ENCODE peak calls at places on chromosomes 3 and 15, in seven cellular contexts. W is effector memory CD4-positive, alpha-beta T cell; E is colonic mucosa; K is cardiac muscle cell; Y is GM23248; Z is lower lobe of right lung; P is astrocyte. L is an unnamed sample.

GRCh38 chr3:17339233-17339632 is 403.2 kb downstream of the TBC1D5 start:
- DNase-seq in W (no peak), E (no peak), K (no peak), Y (no peak), Z (no peak), P (no peak), L (no peak)

GRCh38 chr15:66253643-66254363 is at the start of gene MEGF11:
- DNase-seq in W (no peak), E (peak; percentile 24), K (peak; percentile 53), Y (peak; percentile 44), Z (no peak), P (peak; percentile 38), L (no peak)

GRCh38 chr3:108552267-108553159 is 36.7 kb downstream of the CIP2A start:
- DNase-seq in W (no peak), E (no peak), K (peak; percentile 74), Y (peak; percentile 65), Z (no peak), P (peak; percentile 23), L (peak; percentile 13)

GRCh38 chr15:79193157-79193948 is 89.2 kb upstream of the ANKRD34C start:
- DNase-seq in W (no peak), E (no peak), K (no peak), Y (no peak), Z (no peak), P (no peak), L (no peak)

GRCh38 chr15:49238342-49238741 is 68.3 kb downstream of the GALK2 start:
- DNase-seq in W (no peak), E (no peak), K (peak; percentile 92), Y (peak; percentile 78), Z (no peak), P (peak; percentile 85), L (no peak)

GRCh38 chr15:35479423-35479822 is 66.5 kb downstream of the DPH6 start:
- DNase-seq in W (no peak), E (no peak), K (no peak), Y (no peak), Z (no peak), P (no peak), L (no peak)

GRCh38 chr15:100714034-100714748 is 111.8 kb downstream of the ASB7 start:
- DNase-seq in W (no peak), E (no peak), K (no peak), Y (no peak), Z (no peak), P (no peak), L (no peak)

GRCh38 chr15:43517354-43518072 is at the start of gene MAP1A:
- DNase-seq in W (no peak), E (peak; percentile 36), K (peak; percentile 71), Y (peak; percentile 85), Z (no peak), P (peak; percentile 53), L (no peak)

GRCh38 chr3:45034612-45035252 is 8.6 kb downstream of the CLEC3B start:
- DNase-seq in W (no peak), E (peak; percentile 62), K (no peak), Y (no peak), Z (peak; percentile 88), P (no peak), L (no peak)

GRCh38 chr3:105997800-105998526 is 129.2 kb upstream of the CBLB start:
- DNase-seq in W (no peak), E (no peak), K (peak; percentile 97), Y (peak; percentile 96), Z (peak; percentile 50), P (peak; percentile 98), L (no peak)

GRCh38 chr3:15300318-15301078 is 31.9 kb downstream of the SH3BP5 start:
- DNase-seq in W (no peak), E (no peak), K (peak; percentile 60), Y (peak; percentile 93), Z (no peak), P (peak; percentile 81), L (no peak)

GRCh38 chr15:60708684-60709083 is 229.7 kb upstream of the ICE2 start:
- DNase-seq in W (no peak), E (no peak), K (peak; percentile 41), Y (peak; percentile 17), Z (no peak), P (peak; percentile 91), L (no peak)

GRCh38 chr3:146035366-146035765 is 125.6 kb downstream of the PLOD2 start:
- DNase-seq in W (no peak), E (no peak), K (peak; percentile 59), Y (peak; percentile 59), Z (no peak), P (no peak), L (no peak)

GRCh38 chr3:24829632-24830229 is 335.1 kb upstream of the THRB start:
- DNase-seq in W (no peak), E (peak; percentile 46), K (peak; percentile 4), Y (peak; percentile 12), Z (peak; percentile 50), P (no peak), L (no peak)

GRCh38 chr15:41116872-41117242 is 777 bp upstream of the INO80 start:
- DNase-seq in W (no peak), E (no peak), K (no peak), Y (no peak), Z (no peak), P (no peak), L (no peak)

GRCh38 chr3:192830279-192831110 is 87.2 kb downstream of the MB21D2 start:
- DNase-seq in W (no peak), E (no peak), K (no peak), Y (no peak), Z (no peak), P (peak; percentile 49), L (no peak)

GRCh38 chr3:57007513-57008415 is 52.7 kb upstream of the SPATA12 start:
- DNase-seq in W (no peak), E (peak; percentile 46), K (peak; percentile 92), Y (peak; percentile 94), Z (peak; percentile 45), P (peak; percentile 88), L (no peak)

GRCh38 chr15:64503640-64504039 is 43.3 kb downstream of the ZNF609 start:
- DNase-seq in W (no peak), E (no peak), K (no peak), Y (no peak), Z (no peak), P (no peak), L (peak; percentile 50)

GRCh38 chr15:100775581-100776185 is 103.9 kb upstream of the ALDH1A3 start:
- DNase-seq in W (no peak), E (peak; percentile 5), K (no peak), Y (no peak), Z (no peak), P (no peak), L (no peak)

GRCh38 chr3:109900774-109901173 is 563.4 kb upstream of the DPPA4 start:
- DNase-seq in W (no peak), E (peak; percentile 40), K (no peak), Y (no peak), Z (no peak), P (no peak), L (no peak)

GRCh38 chr15:71784719-71785118 is 25.6 kb upstream of the NR2E3 start:
- DNase-seq in W (no peak), E (no peak), K (no peak), Y (no peak), Z (no peak), P (no peak), L (no peak)

GRCh38 chr3:1892459-1892858 is 206.2 kb upstream of the CNTN4 start:
- DNase-seq in W (no peak), E (no peak), K (no peak), Y (no peak), Z (no peak), P (no peak), L (no peak)
- H3K9me3 ChIP-seq in W (no peaks in the 10 kb centered on the region), E (no peaks in the 10 kb centered on the region), K (no peaks in the 10 kb centered on the region), Y (no peaks in the 10 kb centered on the region), Z (peaks cover 20% of the 10 kb centered on the region), P (peaks cover 5% of the 10 kb centered on the region), L (no peaks in the 10 kb centered on the region)

GRCh38 chr3:150411106-150411460 is 3.0 kb downstream of the TSC22D2 start:
- DNase-seq in W (no peak), E (no peak), K (no peak), Y (no peak), Z (no peak), P (no peak), L (no peak)

GRCh38 chr3:150414273-150414672 is 6.2 kb downstream of the TSC22D2 start:
- DNase-seq in W (no peak), E (peak; percentile 24), K (peak; percentile 60), Y (peak; percentile 83), Z (no peak), P (peak; percentile 66), L (no peak)

GRCh38 chr3:150412599-150413069 is 4.5 kb downstream of the TSC22D2 start:
- DNase-seq in W (no peak), E (no peak), K (peak; percentile 81), Y (peak; percentile 90), Z (no peak), P (peak; percentile 84), L (no peak)

GRCh38 chr3:150411971-150412370 is 3.9 kb downstream of the TSC22D2 start:
- DNase-seq in W (no peak), E (no peak), K (peak; percentile 63), Y (peak; percentile 44), Z (no peak), P (no peak), L (no peak)

GRCh38 chr3:150414989-150415388 is 6.9 kb downstream of the TSC22D2 start:
- DNase-seq in W (no peak), E (no peak), K (no peak), Y (peak; percentile 70), Z (no peak), P (peak; percentile 47), L (no peak)
- H3K4me3 ChIP-seq in W (no peak overlapping the region), E (no peak overlapping the region), K (no peak overlapping the region), Y (peak overlapping the region; percentile 81), Z (peak overlapping the region; percentile 88), P (peak overlapping the region; percentile 97), L (no peak overlapping the region)

GRCh38 chr3:72453686-72454085 is 394.6 kb downstream of the SHQ1 start:
- DNase-seq in W (no peak), E (no peak), K (no peak), Y (peak; percentile 15), Z (no peak), P (no peak), L (no peak)

GRCh38 chr3:72448858-72449257 is 399.4 kb downstream of the SHQ1 start:
- DNase-seq in W (no peak), E (no peak), K (peak; percentile 15), Y (peak; percentile 27), Z (no peak), P (peak; percentile 25), L (no peak)

GRCh38 chr3:72449551-72449950 is 398.7 kb downstream of the SHQ1 start:
- DNase-seq in W (no peak), E (no peak), K (no peak), Y (peak; percentile 74), Z (no peak), P (peak; percentile 32), L (no peak)

GRCh38 chr3:72451840-72452239 is 396.4 kb downstream of the SHQ1 start:
- DNase-seq in W (no peak), E (peak; percentile 53), K (no peak), Y (no peak), Z (no peak), P (no peak), L (no peak)

DNA sequence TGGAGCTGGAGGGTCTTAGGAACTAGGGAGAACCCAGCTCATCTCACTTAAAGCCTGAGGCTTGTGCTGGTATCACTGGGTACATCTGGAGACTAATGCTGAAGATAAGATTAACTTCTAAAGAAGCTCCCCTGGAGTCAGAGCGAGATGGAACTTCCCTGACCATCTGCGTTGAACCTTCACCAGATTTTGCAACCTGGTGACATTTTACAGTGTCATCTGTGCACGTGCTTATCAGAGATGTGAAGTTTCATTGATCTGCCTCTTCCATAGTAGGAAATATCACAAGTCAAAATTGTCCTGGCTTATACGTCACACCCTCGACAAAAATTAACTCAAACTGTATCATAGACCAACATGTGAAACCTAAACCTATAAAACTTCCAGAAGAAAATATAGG is 395.5 kb downstream of the SHQ1 start:
- DNase-seq in W (no peak), E (no peak), K (no peak), Y (no peak), Z (no peak), P (no peak), L (no peak)
- H3K4me1 ChIP-seq in W (no peaks in the 10 kb centered on the region), E (peaks cover 12% of the 10 kb centered on the region), K (no peaks in the 10 kb centered on the region), Y (no peaks in the 10 kb centered on the region), Z (peaks cover 8% of the 10 kb centered on the region), P (peaks cover 8% of the 10 kb centered on the region), L (no peaks in the 10 kb centered on the region)

GRCh38 chr15:25172691-25173090 is 217.9 kb downstream of the SNRPN start:
- DNase-seq in W (no peak), E (no peak), K (no peak), Y (no peak), Z (peak; percentile 19), P (no peak), L (no peak)
- H3K9me3 ChIP-seq in W (peaks cover 26% of the 10 kb centered on the region), E (peaks cover 6% of the 10 kb centered on the region), K (no peaks in the 10 kb centered on the region), Y (no peaks in the 10 kb centered on the region), Z (peaks cover 48% of the 10 kb centered on the region), P (peaks cover 27% of the 10 kb centered on the region), L (peaks cover 70% of the 10 kb centered on the region)